ENCODE peak calls at places on chromosomes 13 and 19, in nine cellular contexts. H is MV-4-11, W is NAMALWA, L is activated B cell treated with CpG ODN at 0.5 μM for 24 hours, B is aorta, O is GM20000, A is NCI-H2107, D is thoracic aorta, R is NT2/D1. Q is an unnamed sample.
A peak's percentile ranks its signal among the peaks of the same experiment; 100 is the strongest.

GRCh38 chr13:20424559-20424852 is 101.2 kb downstream of the CRYL1 start:
- DNase-seq in H (no peak), W (no peak), L (no peak), B (no peak), O (no peak), A (no peak), D (no peak), R (no peak), Q (no peak)

GRCh38 chr13:99087954-99088491 is 110.2 kb upstream of the DOCK9 start:
- DNase-seq in H (no peak), W (peak; percentile 54), L (peak; percentile 24), B (no peak), O (peak; percentile 27), A (peak; percentile 62), D (no peak), R (no peak), Q (no peak)

GRCh38 chr19:3514930-3515329 is 8.8 kb downstream of the FZR1 start:
- DNase-seq in H (no peak), W (no peak), L (no peak), B (no peak), O (no peak), A (no peak), D (no peak), R (no peak), Q (no peak)

GRCh38 chr19:51333836-51334460 is 8.0 kb downstream of the VSIG10L start:
- DNase-seq in H (no peak), W (peak; percentile 96), L (no peak), B (peak; percentile 48), O (no peak), A (no peak), D (no peak), R (no peak), Q (no peak)

GRCh38 chr19:41993612-41994483 is at the start of gene ATP1A3:
- DNase-seq in H (peak; percentile 75), W (peak; percentile 89), L (peak; percentile 71), B (no peak), O (peak; percentile 90), A (peak; percentile 41), D (no peak), R (peak; percentile 28), Q (peak; percentile 83)

GRCh38 chr13:34738251-34739170 is 203.6 kb upstream of the NBEA start:
- DNase-seq in H (no peak), W (no peak), L (no peak), B (no peak), O (no peak), A (no peak), D (no peak), R (no peak), Q (no peak)

GRCh38 chr13:48730971-48731658 is 77.4 kb downstream of the CYSLTR2 start:
- DNase-seq in H (no peak), W (peak; percentile 3), L (no peak), B (no peak), O (no peak), A (no peak), D (no peak), R (no peak), Q (no peak)

GRCh38 chr19:55882626-55883025 is 46.3 kb downstream of the NLRP4 start:
- DNase-seq in H (no peak), W (no peak), L (no peak), B (peak; percentile 9), O (no peak), A (no peak), D (no peak), R (no peak), Q (no peak)

GRCh38 chr13:51793570-51794273 is 10.2 kb downstream of the DHRS12 start:
- DNase-seq in H (peak; percentile 96), W (peak; percentile 48), L (peak; percentile 31), B (no peak), O (peak; percentile 52), A (no peak), D (no peak), R (no peak), Q (no peak)

GRCh38 chr19:722553-723101 is 13.9 kb downstream of the PALM start:
- DNase-seq in H (no peak), W (peak; percentile 53), L (no peak), B (no peak), O (no peak), A (no peak), D (no peak), R (no peak), Q (peak; percentile 72)

GRCh38 chr13:32581177-32581786 is 5.0 kb upstream of the PDS5B start:
- DNase-seq in H (peak; percentile 41), W (peak; percentile 54), L (no peak), B (no peak), O (peak; percentile 24), A (no peak), D (no peak), R (no peak), Q (no peak)

GRCh38 chr13:26558074-26558805 is 757 bp downstream of the WASF3 start:
- DNase-seq in H (no peak), W (no peak), L (no peak), B (peak; percentile 80), O (no peak), A (no peak), D (no peak), R (peak; percentile 1), Q (no peak)

GRCh38 chr13:111893607-111894443 is 173.1 kb upstream of the SOX1 start:
- DNase-seq in H (no peak), W (no peak), L (no peak), B (peak; percentile 58), O (no peak), A (no peak), D (no peak), R (no peak), Q (peak; percentile 39)

GRCh38 chr13:32272021-32272695 is 43.0 kb downstream of the ZAR1L start:
- DNase-seq in H (no peak), W (no peak), L (no peak), B (no peak), O (no peak), A (no peak), D (no peak), R (no peak), Q (no peak)

GRCh38 chr13:46079770-46080169 is 25.1 kb downstream of the CPB2 start:
- DNase-seq in H (no peak), W (no peak), L (no peak), B (no peak), O (no peak), A (no peak), D (no peak), R (no peak), Q (no peak)

GRCh38 chr19:17575871-17576757 is 20.7 kb downstream of the COLGALT1 start:
- DNase-seq in H (no peak), W (no peak), L (no peak), B (no peak), O (no peak), A (no peak), D (no peak), R (no peak), Q (no peak)

GRCh38 chr13:51221674-51222509 is at the start of gene FAM124A:
- DNase-seq in H (peak; percentile 17), W (peak; percentile 63), L (peak; percentile 51), B (peak; percentile 87), O (peak; percentile 77), A (peak; percentile 22), D (no peak), R (no peak), Q (peak; percentile 70)

GRCh38 chr19:43624933-43625332 is 5.5 kb upstream of the ZNF428 start:
- DNase-seq in H (peak; percentile 57), W (peak; percentile 93), L (peak; percentile 59), B (no peak), O (peak; percentile 88), A (no peak), D (no peak), R (peak; percentile 56), Q (peak; percentile 75)

GRCh38 chr19:54674021-54674617 is 11.3 kb downstream of the LILRB4 start:
- DNase-seq in H (peak; percentile 47), W (peak; percentile 67), L (no peak), B (no peak), O (peak; percentile 38), A (no peak), D (no peak), R (no peak), Q (no peak)

GRCh38 chr19:38243279-38243673 is 12.9 kb downstream of the PPP1R14A start:
- DNase-seq in H (no peak), W (no peak), L (no peak), B (no peak), O (no peak), A (no peak), D (no peak), R (no peak), Q (no peak)

GRCh38 chr13:68927387-68928026 is 1180.1 kb upstream of the ATXN8OS start:
- DNase-seq in H (no peak), W (peak; percentile 50), L (no peak), B (no peak), O (no peak), A (no peak), D (no peak), R (peak; percentile 32), Q (no peak)

GRCh38 chr19:57583104-57583520 is 833 bp upstream of the ZIK1 start:
- DNase-seq in H (no peak), W (no peak), L (no peak), B (no peak), O (no peak), A (no peak), D (no peak), R (no peak), Q (no peak)

GRCh38 chr19:46791944-46792343 is 3.5 kb upstream of the SLC1A5 start:
- DNase-seq in H (peak; percentile 47), W (no peak), L (no peak), B (no peak), O (peak; percentile 51), A (no peak), D (no peak), R (no peak), Q (no peak)

GRCh38 chr19:11624064-11624463 is 26.8 kb downstream of the ZNF627 start:
- DNase-seq in H (no peak), W (no peak), L (no peak), B (no peak), O (no peak), A (no peak), D (no peak), R (no peak), Q (no peak)

GRCh38 chr19:48501446-48501960 is 10.1 kb downstream of the LMTK3 start:
- DNase-seq in H (peak; percentile 72), W (peak; percentile 90), L (no peak), B (no peak), O (peak; percentile 80), A (no peak), D (no peak), R (peak; percentile 90), Q (no peak)

GRCh38 chr19:3808420-3809143 is 22.4 kb upstream of the MATK start:
- DNase-seq in H (no peak), W (no peak), L (no peak), B (no peak), O (no peak), A (no peak), D (no peak), R (no peak), Q (no peak)

GRCh38 chr13:85798999-85799646 is at the start of gene SLITRK6:
- DNase-seq in H (peak; percentile 6), W (peak; percentile 46), L (no peak), B (no peak), O (no peak), A (peak; percentile 16), D (no peak), R (peak; percentile 52), Q (no peak)